ENCODE peak calls at places on chromosomes 7 and 10, in nine cellular contexts. Q is stimulated activated CD8-positive, alpha-beta memory T cell treated with anti-CD3 and anti-CD28 coated beads, Interleukin-15, amount 100 ng/mL, for 4 hours; U is hypothalamus; D is mesenchymal stem cell; G is activated CD8-positive, alpha-beta T cell treated with anti-CD3 and anti-CD28 coated beads for 36 hours; W is CD8-positive, alpha-beta T cell; J is ureter; T is NCI-H2081; K is HT-29. R is an unnamed sample.

GRCh38 chr7:72411419-72411818 is 719 bp downstream of the CALN1 start:
- DNase-seq in D (no peak), Q (no peak), G (no peak), J (no peak), U (no peak), W (no peak), K (no peak), T (no peak), R (no peak)

GRCh38 chr7:31437466-31437865 is 76.4 kb upstream of the ITPRID1 start:
- DNase-seq in G (no peak), K (no peak), U (no peak), W (no peak), J (no peak), Q (no peak), D (no peak), T (no peak), R (no peak)

GRCh38 chr10:33703897-33704825 is 369.7 kb upstream of the NRP1 start:
- DNase-seq in D (no peak), W (no peak), K (no peak), U (no peak), J (no peak), T (no peak), Q (no peak), G (no peak), R (no peak)

GRCh38 chr10:395665-396064 is 260.4 kb downstream of the ZMYND11 start:
- DNase-seq in U (no peak), J (no peak), Q (no peak), D (no peak), K (no peak), G (no peak), T (no peak), W (no peak), R (no peak)

GRCh38 chr10:100970914-100971811 is 1.9 kb downstream of the SEMA4G start:
- DNase-seq in D (no peak), K (peak), Q (no peak), W (no peak), G (no peak), U (no peak), J (no peak), T (no peak), R (no peak)

GRCh38 chr7:41921453-41921912 is 218.6 kb upstream of the INHBA start:
- DNase-seq in G (no peak), Q (no peak), W (no peak), T (no peak), K (no peak), D (peak), J (no peak), U (no peak), R (peak)

GRCh38 chr10:21534611-21535493 is 820 bp downstream of the MLLT10 start:
- DNase-seq in T (peak), J (peak), G (peak), U (no peak), K (peak), D (peak), Q (no peak), W (peak), R (peak)

GRCh38 chr7:131231381-131232220 is 96.1 kb upstream of the MKLN1 start:
- DNase-seq in J (no peak), W (peak), T (no peak), K (no peak), G (peak), Q (peak), U (no peak), D (peak), R (peak)

GRCh38 chr7:70647801-70648491 is 484.0 kb upstream of the GALNT17 start:
- DNase-seq in Q (peak), D (peak), K (no peak), W (peak), J (no peak), T (no peak), G (peak), U (no peak), R (no peak)

GRCh38 chr10:97015199-97015693 is 170.5 kb downstream of the SLIT1 start:
- DNase-seq in T (peak), J (no peak), Q (no peak), G (no peak), D (no peak), U (no peak), K (no peak), W (no peak), R (no peak)

GRCh38 chr7:143047327-143047726 is 4.8 kb upstream of the OR6V1 start:
- DNase-seq in U (no peak), K (no peak), T (no peak), J (no peak), Q (no peak), W (no peak), G (no peak), D (no peak), R (no peak)

R was measured in amniotic epithelial cell.